ENCODE peak calls at places on chromosomes 6 and 20, in five cellular contexts. C, E, X, N and J are unnamed samples.

GRCh38 chr6:9783567-9783966 is 631.3 kb downstream of the TFAP2A start:
- DNase-seq in C (no peak), E (no peak), X (no peak), N (no peak), J (no peak)

GRCh38 chr20:58237318-58238182 is 9.1 kb upstream of the ANKRD60 start:
- DNase-seq in C (peak), E (no peak), X (no peak), N (no peak), J (no peak)

GRCh38 chr6:35718911-35719381 is 17.9 kb upstream of the ARMC12 start:
- DNase-seq in C (no peak), E (no peak), X (no peak), N (no peak), J (no peak)

GRCh38 chr6:48641544-48641943 is 530.5 kb upstream of the PTCHD4 start:
- DNase-seq in C (peak), E (no peak), X (no peak), N (no peak), J (no peak)

GRCh38 chr20:3914446-3914845 is 25.3 kb downstream of the PANK2 start:
- DNase-seq in C (no peak), E (no peak), X (no peak), N (no peak), J (no peak)

GRCh38 chr6:7138921-7139358 is 31.2 kb downstream of the RREB1 start:
- DNase-seq in C (no peak), E (no peak), X (peak), N (no peak), J (no peak)

GRCh38 chr6:157244175-157244574 is 79.1 kb downstream of the TMEM242 start:
- DNase-seq in C (peak), E (no peak), X (no peak), N (no peak), J (no peak)

GRCh38 chr6:168895102-168895812 is 358.4 kb downstream of the THBS2 start:
- DNase-seq in C (no peak), E (peak), X (peak), N (peak), J (peak)

GRCh38 chr6:41021832-41022231 is 17.2 kb downstream of the UNC5CL start:
- DNase-seq in C (peak), E (no peak), X (no peak), N (no peak), J (peak)

GRCh38 chr6:139765825-139766285 is 391.4 kb upstream of the CITED2 start:
- DNase-seq in C (peak), E (no peak), X (no peak), N (no peak), J (no peak)

GRCh38 chr6:72374172-72374571 is 247.7 kb upstream of the KCNQ5 start:
- DNase-seq in C (no peak), E (no peak), X (no peak), N (no peak), J (no peak)

GRCh38 chr20:53608071-53608455 is 14.4 kb upstream of the ZNF217 start:
- DNase-seq in C (no peak), E (no peak), X (no peak), N (peak), J (no peak)

GRCh38 chr20:41854765-41855164 is 236.6 kb upstream of the CHD6 start:
- DNase-seq in C (no peak), E (no peak), X (no peak), N (no peak), J (no peak)

GRCh38 chr20:48787861-48788375 is 39.9 kb downstream of the PREX1 start:
- DNase-seq in C (peak), E (no peak), X (no peak), N (no peak), J (peak)

GRCh38 chr6:66054967-66055366 is 347.9 kb upstream of the EYS start:
- DNase-seq in C (no peak), E (no peak), X (no peak), N (no peak), J (no peak)

GRCh38 chr6:167795874-167796667 is 30.6 kb upstream of the AFDN start:
- DNase-seq in C (no peak), E (no peak), X (no peak), N (no peak), J (no peak)

GRCh38 chr6:91273729-91274128 is 686.9 kb upstream of the MAP3K7 start:
- DNase-seq in C (no peak), E (no peak), X (no peak), N (no peak), J (no peak)

GRCh38 chr6:118588626-118589025 is 40.5 kb downstream of the PLN start:
- DNase-seq in C (no peak), E (no peak), X (no peak), N (no peak), J (no peak)

GRCh38 chr6:23031986-23032385 is 462.6 kb downstream of the HDGFL1 start:
- DNase-seq in C (no peak), E (no peak), X (no peak), N (no peak), J (no peak)

GRCh38 chr20:11178946-11179654 is 505.3 kb upstream of the JAG1 start:
- DNase-seq in C (no peak), E (no peak), X (no peak), N (no peak), J (no peak)

GRCh38 chr6:91566467-91566866 is 979.6 kb upstream of the MAP3K7 start:
- DNase-seq in C (no peak), E (no peak), X (no peak), N (no peak), J (no peak)

GRCh38 chr20:4119854-4120209 is 104.5 kb upstream of the RNF24 start:
- DNase-seq in C (no peak), E (no peak), X (no peak), N (no peak), J (no peak)

GRCh38 chr6:153088796-153089195 is 42.3 kb downstream of the RGS17 start:
- DNase-seq in C (no peak), E (no peak), X (no peak), N (no peak), J (no peak)

GRCh38 chr6:52787917-52788316 is 15.7 kb downstream of the GSTA1 start:
- DNase-seq in C (no peak), E (no peak), X (no peak), N (no peak), J (no peak)

GRCh38 chr20:38434310-38434741 is 802 bp downstream of the SNHG17 start:
- DNase-seq in C (no peak), E (peak), X (no peak), N (no peak), J (peak)

GRCh38 chr20:63819224-63819917 is 11.7 kb downstream of the ZBTB46 start:
- DNase-seq in C (no peak), E (no peak), X (no peak), N (no peak), J (no peak)

GRCh38 chr6:37711331-37711924 is 13.7 kb upstream of the MDGA1 start:
- DNase-seq in C (no peak), E (no peak), X (no peak), N (no peak), J (no peak)

GRCh38 chr6:123527406-123527805 is 109.3 kb downstream of the TRDN start:
- DNase-seq in C (no peak), E (no peak), X (no peak), N (no peak), J (no peak)

GRCh38 chr20:41513829-41514228 is 104.3 kb downstream of the CHD6 start:
- DNase-seq in C (no peak), E (no peak), X (no peak), N (no peak), J (no peak)

GRCh38 chr6:169851641-169852503 is 100.5 kb downstream of the ERMARD start:
- DNase-seq in C (no peak), E (no peak), X (no peak), N (peak), J (no peak)

GRCh38 chr6:11425431-11425871 is 112.1 kb upstream of the TMEM170B start:
- DNase-seq in C (no peak), E (no peak), X (no peak), N (no peak), J (no peak)

GRCh38 chr6:166820483-166820882 is 135.9 kb downstream of the RNASET2 start:
- DNase-seq in C (no peak), E (no peak), X (no peak), N (no peak), J (no peak)

GRCh38 chr20:33415948-33416347 is 14.6 kb upstream of the CDK5RAP1 start:
- DNase-seq in C (no peak), E (no peak), X (no peak), N (no peak), J (no peak)